ENCODE peak calls at places on chromosomes 1 and 21, in four cellular contexts. One of them, this sample, is unnamed.

GRCh38 chr1:15947382-15948090 is 28.4 kb downstream of the ZBTB17 start:
- DNase-seq in GM12878: no peak
- DNase-seq in K562: no peak
- DNase-seq in SK-N-SH: no peak
- DNase-seq in this sample: no peak

GRCh38 chr1:97271906-97272788 is 550.6 kb downstream of the PTBP2 start:
- DNase-seq in K562: no peak
- DNase-seq in SK-N-SH: no peak
- DNase-seq in GM12878: no peak
- DNase-seq in this sample: no peak

GRCh38 chr1:167431909-167432650 is 86.2 kb downstream of the CD247 start:
- DNase-seq in SK-N-SH: no peak
- DNase-seq in GM12878: no peak
- DNase-seq in K562: no peak
- DNase-seq in this sample: no peak

GRCh38 chr1:7060826-7061225 is 275.6 kb downstream of the CAMTA1 start:
- DNase-seq in SK-N-SH: no peak
- DNase-seq in GM12878: no peak
- DNase-seq in K562: no peak
- DNase-seq in this sample: no peak

GRCh38 chr1:117077267-117077666 is 17.1 kb downstream of the TTF2 start:
- DNase-seq in SK-N-SH: no peak
- DNase-seq in K562: no peak
- DNase-seq in GM12878: no peak
- DNase-seq in this sample: no peak

GRCh38 chr1:90502194-90502593 is 214.9 kb downstream of the BARHL2 start:
- DNase-seq in K562: no peak
- DNase-seq in GM12878: no peak
- DNase-seq in SK-N-SH: no peak
- DNase-seq in this sample: peak; percentile 23

GRCh38 chr1:85569737-85570404 is 10.7 kb upstream of the CCN1 start:
- DNase-seq in K562: no peak
- DNase-seq in SK-N-SH: no peak
- DNase-seq in GM12878: no peak
- DNase-seq in this sample: no peak

GRCh38 chr21:40386301-40386911 is 460.6 kb downstream of the DSCAM start:
- DNase-seq in GM12878: no peak
- DNase-seq in SK-N-SH: peak; percentile 78
- DNase-seq in K562: peak; percentile 45
- DNase-seq in this sample: peak; percentile 74

GRCh38 chr1:89483010-89483756 is 41.4 kb upstream of the LRRC8B start:
- DNase-seq in SK-N-SH: peak; percentile 65
- DNase-seq in GM12878: peak; percentile 46
- DNase-seq in K562: peak; percentile 51
- DNase-seq in this sample: peak; percentile 74

GRCh38 chr1:7590426-7590790 is 180.7 kb upstream of the VAMP3 start:
- DNase-seq in GM12878: no peak
- DNase-seq in SK-N-SH: no peak
- DNase-seq in K562: no peak
- DNase-seq in this sample: no peak

GRCh38 chr1:68049941-68050878 is at the start of gene DIRAS3:
- DNase-seq in GM12878: no peak
- DNase-seq in K562: no peak
- DNase-seq in SK-N-SH: peak; percentile 34
- DNase-seq in this sample: no peak

GRCh38 chr1:206541236-206541833 is 34.0 kb downstream of the RASSF5 start:
- DNase-seq in K562: no peak
- DNase-seq in SK-N-SH: no peak
- DNase-seq in GM12878: no peak
- DNase-seq in this sample: no peak

GRCh38 chr1:217471403-217471802 is 159.5 kb downstream of the GPATCH2 start:
- DNase-seq in SK-N-SH: peak; percentile 5
- DNase-seq in K562: no peak
- DNase-seq in GM12878: no peak
- DNase-seq in this sample: no peak

GRCh38 chr1:217465102-217465501 is 165.8 kb downstream of the GPATCH2 start:
- DNase-seq in K562: no peak
- DNase-seq in GM12878: no peak
- DNase-seq in SK-N-SH: no peak
- DNase-seq in this sample: no peak

GRCh38 chr1:217472915-217473314 is 158.0 kb downstream of the GPATCH2 start:
- DNase-seq in K562: no peak
- DNase-seq in SK-N-SH: no peak
- DNase-seq in GM12878: no peak
- DNase-seq in this sample: no peak

DNA sequence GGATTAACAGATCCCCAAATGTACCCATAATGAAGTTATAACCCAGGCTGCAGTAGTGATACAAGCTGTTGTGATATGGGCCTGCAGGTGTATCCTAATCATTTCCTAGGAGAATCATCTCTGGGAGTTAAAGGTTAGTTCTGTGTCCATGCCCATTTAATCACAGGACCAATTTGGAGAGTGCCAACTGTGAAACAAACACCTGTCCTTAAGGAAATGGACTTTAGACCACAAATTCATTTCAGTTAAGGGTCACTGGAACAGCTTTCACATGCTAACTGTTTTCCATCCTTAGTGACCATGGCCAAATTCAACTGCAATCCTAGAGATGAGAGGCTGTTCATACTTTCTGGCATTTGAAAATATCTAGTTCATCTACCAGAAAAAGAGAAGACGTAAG is 160.9 kb downstream of the GPATCH2 start:
- DNase-seq in GM12878: no peak
- DNase-seq in K562: no peak
- DNase-seq in SK-N-SH: peak; percentile 7
- DNase-seq in this sample: no peak
- TF ChIP-seq USF1 in GM12878: no peak
- TF ChIP-seq USF1 in K562: no peak
- TF ChIP-seq USF1 in SK-N-SH: no peak
- TF ChIP-seq USF1 in this sample: no peak

GRCh38 chr1:202011994-202012393 is 1.6 kb downstream of the ELF3 start:
- DNase-seq in SK-N-SH: no peak
- DNase-seq in GM12878: no peak
- DNase-seq in K562: no peak
- DNase-seq in this sample: no peak
- TF ChIP-seq USF1 in SK-N-SH: no peak
- TF ChIP-seq USF1 in GM12878: no peak
- TF ChIP-seq USF1 in K562: no peak
- TF ChIP-seq USF1 in this sample: no peak

GRCh38 chr1:94622757-94623156 is 81.2 kb upstream of the F3 start:
- DNase-seq in GM12878: no peak
- DNase-seq in SK-N-SH: no peak
- DNase-seq in K562: no peak
- DNase-seq in this sample: peak; percentile 21
- TF ChIP-seq USF1 in GM12878: no peak
- TF ChIP-seq USF1 in SK-N-SH: no peak
- TF ChIP-seq USF1 in K562: no peak
- TF ChIP-seq USF1 in this sample: no peak

DNA sequence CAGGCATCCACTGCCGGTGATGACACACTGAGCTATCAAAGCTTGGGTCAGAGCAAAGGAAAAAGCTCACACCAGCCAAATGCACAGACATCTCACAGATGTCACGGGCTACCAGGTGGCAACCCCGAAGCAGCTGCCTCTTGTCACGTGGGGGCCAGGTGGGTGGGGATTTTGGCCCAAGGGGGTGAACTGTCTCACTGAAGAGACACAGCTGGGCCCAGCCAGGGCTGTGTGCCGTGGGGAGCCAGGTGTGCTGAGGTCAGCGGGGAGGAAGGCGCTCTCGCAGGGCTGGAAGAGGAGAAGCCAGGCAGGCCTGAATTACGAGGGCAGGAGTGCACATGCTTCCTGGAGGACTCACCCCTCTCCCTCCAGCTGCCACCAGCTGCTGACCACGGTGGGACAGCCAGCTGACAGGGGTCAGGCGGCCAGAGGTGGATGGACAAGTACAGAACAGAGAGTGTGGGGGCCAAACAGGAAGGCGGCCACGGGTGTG is 32.4 kb downstream of the KCNN3 start:
- DNase-seq in SK-N-SH: no peak
- DNase-seq in GM12878: no peak
- DNase-seq in K562: no peak
- DNase-seq in this sample: no peak
- TF ChIP-seq USF1 in SK-N-SH: no peak
- TF ChIP-seq USF1 in GM12878: peak; percentile 92
- TF ChIP-seq USF1 in K562: peak; percentile 38
- TF ChIP-seq USF1 in this sample: no peak

GRCh38 chr1:24570265-24571125 is 14.6 kb downstream of the NCMAP start:
- DNase-seq in GM12878: no peak
- DNase-seq in SK-N-SH: no peak
- DNase-seq in K562: no peak
- DNase-seq in this sample: no peak
- TF ChIP-seq USF1 in GM12878: no peak
- TF ChIP-seq USF1 in SK-N-SH: no peak
- TF ChIP-seq USF1 in K562: no peak
- TF ChIP-seq USF1 in this sample: no peak

DNA sequence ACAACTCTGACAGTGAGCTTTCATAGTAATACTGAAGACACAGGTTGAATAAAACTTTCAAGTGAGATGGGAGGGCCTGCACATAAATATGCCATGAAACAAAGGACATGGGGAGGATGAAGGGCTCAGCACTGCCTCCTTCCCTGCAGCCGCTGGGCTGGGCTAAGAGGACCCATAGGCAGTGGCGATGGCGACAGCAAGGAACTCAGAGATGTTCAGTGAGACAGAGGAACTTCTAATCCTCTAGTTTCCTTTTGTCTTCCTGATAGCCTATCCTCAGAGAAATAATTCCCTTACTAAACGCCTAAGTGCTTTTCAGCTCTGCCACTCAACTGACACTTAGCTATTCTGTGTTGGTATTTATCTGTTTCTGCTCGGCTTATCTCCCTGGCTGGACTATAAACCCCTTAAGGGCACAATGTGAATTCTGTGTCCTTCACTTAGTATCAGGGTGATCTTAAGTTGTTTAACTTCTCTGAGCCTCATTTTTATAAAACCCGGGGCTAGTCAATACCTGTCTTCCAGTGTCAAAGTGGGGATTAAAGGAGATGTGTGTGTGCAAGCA is 24.4 kb upstream of the IER5 start:
- DNase-seq in GM12878: no peak
- DNase-seq in SK-N-SH: peak; percentile 48
- DNase-seq in K562: no peak
- DNase-seq in this sample: no peak
- TF ChIP-seq USF1 in GM12878: no peak
- TF ChIP-seq USF1 in SK-N-SH: no peak
- TF ChIP-seq USF1 in K562: no peak
- TF ChIP-seq USF1 in this sample: no peak